ENCODE peak calls at places on chromosome 21, in seven cellular contexts. R is fibroblast of lung; P is left lung; V is thoracic aorta; U is naive thymus-derived CD4-positive, alpha-beta T cell; W is pancreas; T is GM23338. K is an unnamed sample. For H3K4me1, the result is how much of the 10 kb centered on the place peaks cover.

GRCh38 chr21:39073717-39074116 is 109.5 kb downstream of the PSMG1 start:
- DNase-seq in V (no peak), U (no peak), R (no peak), T (no peak), P (no peak), W (no peak), K (no peak)

GRCh38 chr21:29217818-29218252 is 80.9 kb upstream of the BACH1 start:
- DNase-seq in R (peak), W (no peak), V (no peak), U (no peak), P (no peak), T (no peak), K (no peak)

GRCh38 chr21:40660461-40660860 is 186.5 kb downstream of the DSCAM start:
- DNase-seq in P (no peak), T (no peak), U (no peak), V (no peak), W (no peak), R (no peak), K (no peak)

GRCh38 chr21:31509108-31510017 is 150.1 kb upstream of the SOD1 start:
- DNase-seq in P (no peak), R (no peak), V (no peak), W (no peak), U (peak), T (peak), K (peak)

GRCh38 chr21:30882907-30883597 is 1.7 kb upstream of the KRTAP11-1 start:
- DNase-seq in T (no peak), U (no peak), R (no peak), W (no peak), P (no peak), V (no peak), K (no peak)

GRCh38 chr21:24658926-24659325 is 948.4 kb downstream of the MRPL39 start:
- DNase-seq in U (no peak), V (no peak), P (no peak), W (no peak), R (no peak), T (no peak), K (no peak)

GRCh38 chr21:38793926-38794713 is 11.6 kb upstream of the ETS2 start:
- DNase-seq in R (no peak), T (no peak), V (no peak), P (no peak), U (no peak), W (no peak), K (no peak)

GRCh38 chr21:42030311-42030710 is 20.2 kb upstream of the ZBTB21 start:
- DNase-seq in U (no peak), R (no peak), T (no peak), P (no peak), W (no peak), V (no peak), K (no peak)

GRCh38 chr21:27306821-27307746 is 340.2 kb upstream of the ADAMTS5 start:
- DNase-seq in W (no peak), U (no peak), T (no peak), P (no peak), V (no peak), R (peak), K (no peak)

GRCh38 chr21:39444406-39445145 is 1.0 kb downstream of the LCA5L start:
- DNase-seq in R (peak), P (peak), U (peak), T (peak), V (no peak), W (no peak), K (no peak)

GRCh38 chr21:17270234-17270633 is 242.6 kb upstream of the CXADR start:
- DNase-seq in V (no peak), U (no peak), W (no peak), R (peak), P (no peak), T (peak), K (peak)

GRCh38 chr21:16302851-16303282 is 573.1 kb downstream of the USP25 start:
- DNase-seq in V (no peak), P (no peak), U (no peak), W (no peak), R (no peak), T (no peak), K (no peak)

GRCh38 chr21:14273736-14274538 is 58.0 kb downstream of the RBM11 start:
- DNase-seq in T (peak), R (no peak), U (no peak), W (peak), V (no peak), P (peak), K (no peak)

GRCh38 chr21:44520326-44521300 is 19.4 kb downstream of the KRTAP10-1 start:
- DNase-seq in W (peak), T (no peak), V (no peak), U (no peak), R (no peak), P (peak), K (no peak)

GRCh38 chr21:21137986-21138385 is 139.8 kb downstream of the NCAM2 start:
- DNase-seq in V (no peak), U (no peak), R (peak), P (no peak), W (no peak), T (no peak), K (no peak)

GRCh38 chr21:28871388-28872015 is 121.2 kb downstream of the LTN1 start:
- DNase-seq in W (no peak), R (no peak), U (no peak), V (no peak), T (no peak), P (no peak), K (no peak)

DNA sequence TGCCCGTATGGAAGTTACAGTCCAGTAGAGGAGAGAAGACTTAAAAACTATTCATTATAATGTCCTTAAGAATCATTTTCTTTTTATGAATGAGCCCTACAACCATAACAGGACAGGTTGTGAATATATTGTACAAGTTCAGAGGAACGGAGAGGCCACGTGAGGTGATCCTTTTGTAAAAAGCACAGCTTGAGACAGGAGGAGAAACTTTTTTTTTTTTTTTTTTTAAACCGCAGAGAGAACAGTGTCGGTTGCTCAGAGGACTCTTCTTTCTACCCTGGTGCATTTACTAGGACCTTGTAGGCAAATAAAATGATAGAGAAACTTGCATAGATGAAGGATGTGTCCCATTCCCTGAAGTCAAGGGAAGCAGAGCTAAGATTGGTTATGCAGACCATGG is 32.1 kb downstream of the DYRK1A start:
- DNase-seq in T (no peak), R (no peak), V (no peak), W (no peak), U (peak), P (no peak), K (no peak)
- H3K4me1 ChIP-seq in T (under half), R (under half), V (under half), W (under half), U (half or more), P (half or more), K (under half)

GRCh38 chr21:35011681-35012080 is 37.4 kb downstream of the RUNX1 start:
- DNase-seq in T (no peak), R (peak), V (no peak), U (no peak), W (no peak), P (no peak), K (peak)
- H3K4me1 ChIP-seq in T (under half), R (under half), V (under half), U (half or more), W (under half), P (under half), K (half or more)

GRCh38 chr21:36696390-36696639 is 2.6 kb upstream of the SIM2 start:
- DNase-seq in P (no peak), V (no peak), T (peak), R (no peak), U (no peak), W (no peak), K (no peak)

GRCh38 chr21:36698160-36699025 is 522 bp upstream of the SIM2 start:
- DNase-seq in P (no peak), R (no peak), U (no peak), W (peak), T (peak), V (no peak), K (no peak)

GRCh38 chr21:36699026-36699545 is at the start of gene SIM2:
- DNase-seq in T (peak), U (no peak), P (no peak), V (no peak), W (peak), R (no peak), K (no peak)

GRCh38 chr21:36696640-36697472 is 2.1 kb upstream of the SIM2 start:
- DNase-seq in U (no peak), W (peak), R (no peak), T (peak), V (no peak), P (no peak), K (no peak)

GRCh38 chr21:36697473-36698159 is 1.3 kb upstream of the SIM2 start:
- DNase-seq in T (peak), P (no peak), R (no peak), V (no peak), W (peak), U (no peak), K (no peak)
- H3K4me1 ChIP-seq in T (half or more), P (under half), R (under half), V (under half), W (under half), U (under half), K (under half)

GRCh38 chr21:45992311-45993209 is 11.0 kb downstream of the COL6A1 start:
- DNase-seq in T (no peak), V (peak), R (no peak), W (peak), U (no peak), P (peak), K (no peak)
- H3K4me1 ChIP-seq in T (under half), V (under half), R (under half), W (under half), U (under half), P (under half), K (under half)

GRCh38 chr21:43315244-43316137 is 111.4 kb downstream of the SIK1 start:
- DNase-seq in T (no peak), U (peak), R (no peak), V (no peak), P (no peak), W (peak), K (peak)

GRCh38 chr21:43318368-43318767 is 108.6 kb downstream of the SIK1 start:
- DNase-seq in R (no peak), U (no peak), V (no peak), P (no peak), T (no peak), W (no peak), K (no peak)

GRCh38 chr21:43317959-43318358 is 109.0 kb downstream of the SIK1 start:
- DNase-seq in W (no peak), P (no peak), U (no peak), R (no peak), V (no peak), T (no peak), K (no peak)

GRCh38 chr21:43316156-43316845 is 110.6 kb downstream of the SIK1 start:
- DNase-seq in T (no peak), V (no peak), U (no peak), P (no peak), R (no peak), W (peak), K (no peak)

GRCh38 chr21:43317254-43317748 is 109.6 kb downstream of the SIK1 start:
- DNase-seq in U (no peak), V (no peak), R (no peak), P (no peak), T (no peak), W (no peak), K (no peak)
- H3K4me1 ChIP-seq in U (under half), V (under half), R (under half), P (under half), T (under half), W (under half), K (under half)

DNA sequence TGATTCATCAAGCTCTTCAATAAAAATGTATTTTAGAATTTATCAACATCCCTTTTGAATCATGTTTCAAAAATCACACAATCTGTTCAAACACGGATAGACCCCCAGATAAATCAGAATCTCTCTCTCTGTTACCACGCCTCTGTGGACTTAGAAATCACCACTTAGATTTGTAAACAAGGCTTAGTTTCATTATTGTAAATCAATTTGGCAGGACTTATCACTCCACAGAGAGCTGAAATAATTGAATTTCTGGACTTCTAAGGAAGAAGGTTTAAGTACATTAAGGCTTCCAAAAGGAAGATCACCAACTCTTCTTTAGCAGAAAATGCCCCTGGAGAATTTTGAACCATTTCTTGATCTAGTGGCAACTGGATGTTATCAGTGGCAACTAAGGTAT is 100.4 kb downstream of the APP start:
- DNase-seq in P (no peak), R (no peak), W (no peak), U (no peak), V (no peak), T (no peak), K (no peak)
- H3K4me1 ChIP-seq in P (under half), R (under half), W (under half), U (under half), V (under half), T (half or more), K (under half)

DNA sequence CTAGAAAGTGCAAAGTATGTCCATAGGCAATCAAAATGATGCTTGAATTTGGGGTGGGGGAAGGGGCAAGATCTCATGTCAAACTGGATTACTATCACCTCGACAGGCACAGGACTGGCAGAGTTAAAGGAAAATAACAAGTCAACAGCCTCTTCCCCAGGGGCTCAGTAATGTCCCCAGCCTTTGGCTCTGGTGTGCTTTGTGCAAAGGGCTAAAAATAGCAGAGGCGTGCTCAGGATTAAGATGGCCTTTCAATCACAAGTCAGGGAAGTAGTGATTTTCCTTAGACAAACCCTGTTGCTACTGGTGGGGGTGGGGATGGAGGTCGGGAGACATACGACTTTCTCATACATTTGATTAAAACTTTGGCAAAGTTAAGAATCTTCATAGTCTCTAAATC is 63.4 kb upstream of the OLIG2 start:
- DNase-seq in U (no peak), W (no peak), T (no peak), V (no peak), R (no peak), P (no peak), K (no peak)
- H3K4me1 ChIP-seq in U (under half), W (under half), T (under half), V (under half), R (under half), P (under half), K (under half)

GRCh38 chr21:46468110-46468774 is 9.6 kb downstream of the DIP2A start:
- DNase-seq in U (no peak), V (no peak), W (no peak), P (no peak), R (no peak), T (no peak), K (no peak)
- H3K4me1 ChIP-seq in U (under half), V (under half), W (under half), P (under half), R (under half), T (under half), K (under half)